ENCODE peak calls at places on chromosomes 16 and 17, in nine cellular contexts. O is activated CD8-positive, alpha-beta memory T cell treated with anti-CD3 and anti-CD28 coated beads, Interleukin-2, amount 50 U/mL, for 4 hours; M is ovary; R is fibroblast of lung; V is cardiac fibroblast; H is AG08395; N is RWPE1; F is NCI-H2081 treated with DMSO at 0.1 percent for 48 hours; B is astrocyte of the spinal cord. X is an unnamed sample.
A peak's percentile ranks its signal among the peaks of the same experiment; 100 is the strongest.

GRCh38 chr17:68674271-68674925 is 73.2 kb upstream of the FAM20A start:
- DNase-seq in O (no peak), M (no peak), R (no peak), V (no peak), H (peak; percentile 38), N (no peak), F (no peak), B (no peak), X (no peak)

GRCh38 chr16:14120335-14120734 is 49.2 kb downstream of the MRTFB start:
- DNase-seq in O (no peak), M (no peak), R (no peak), V (no peak), H (no peak), N (no peak), F (no peak), B (no peak), X (no peak)

GRCh38 chr16:14672403-14672971 is 21.6 kb downstream of the PLA2G10 start:
- DNase-seq in O (no peak), M (no peak), R (no peak), V (peak; percentile 10), H (no peak), N (no peak), F (no peak), B (no peak), X (no peak)

GRCh38 chr16:70774261-70774660 is 26.7 kb downstream of the VAC14 start:
- DNase-seq in O (no peak), M (no peak), R (no peak), V (no peak), H (no peak), N (no peak), F (no peak), B (no peak), X (no peak)

GRCh38 chr16:4081577-4082021 is 34.6 kb downstream of the ADCY9 start:
- DNase-seq in O (peak; percentile 61), M (peak; percentile 41), R (peak; percentile 25), V (no peak), H (peak; percentile 64), N (no peak), F (no peak), B (no peak), X (no peak)

GRCh38 chr17:17913695-17914332 is 58.4 kb downstream of the TOM1L2 start:
- DNase-seq in O (peak; percentile 45), M (peak; percentile 73), R (peak; percentile 90), V (peak; percentile 81), H (peak; percentile 89), N (peak; percentile 95), F (peak; percentile 73), B (peak; percentile 95), X (no peak)

GRCh38 chr17:44916781-44917241 is 1.5 kb upstream of the GFAP start:
- DNase-seq in O (no peak), M (no peak), R (peak; percentile 58), V (peak; percentile 83), H (peak; percentile 58), N (peak; percentile 64), F (no peak), B (peak; percentile 52), X (no peak)

GRCh38 chr17:60087882-60088669 is 9.4 kb upstream of the HEATR6 start:
- DNase-seq in O (no peak), M (no peak), R (peak; percentile 72), V (peak; percentile 72), H (peak; percentile 56), N (peak; percentile 36), F (no peak), B (peak; percentile 92), X (no peak)

GRCh38 chr17:4785311-4786110 is 653 bp downstream of the VMO1 start:
- DNase-seq in O (no peak), M (no peak), R (no peak), V (no peak), H (no peak), N (no peak), F (no peak), B (no peak), X (no peak)

GRCh38 chr17:43327421-43327820 is 71.4 kb upstream of the ARL4D start:
- DNase-seq in O (no peak), M (no peak), R (peak; percentile 23), V (no peak), H (peak; percentile 9), N (no peak), F (no peak), B (peak; percentile 17), X (no peak)

GRCh38 chr17:36608794-36609497 is 7.6 kb downstream of the MRM1 start:
- DNase-seq in O (no peak), M (peak; percentile 55), R (peak; percentile 62), V (peak; percentile 82), H (peak; percentile 74), N (peak; percentile 54), F (peak; percentile 59), B (peak; percentile 65), X (peak; percentile 7)